ENCODE peak calls at places on chromosomes 6 and 20, in ten cellular contexts. O is cardiac muscle cell; B is mammary epithelial cell; Z is CD8-positive, alpha-beta memory T cell; N is fibroblast of lung; L is astrocyte of the spinal cord; F is ovary; D is body of pancreas; Q is small intestine; S is HCT116. X is an unnamed sample.

GRCh38 chr6:137043710-137044365 is 927 bp downstream of the IL20RA start:
- DNase-seq in D (peak), S (no peak), F (no peak), Z (no peak), L (peak), Q (peak), O (peak), B (peak), N (peak), X (peak)

GRCh38 chr6:152268846-152269442 is 368.2 kb downstream of the SYNE1 start:
- DNase-seq in Z (no peak), D (no peak), Q (no peak), S (no peak), B (peak), N (no peak), F (no peak), O (no peak), L (no peak), X (no peak)

GRCh38 chr6:151096255-151096612 is 143.5 kb upstream of the AKAP12 start:
- DNase-seq in L (no peak), B (no peak), Q (no peak), S (no peak), D (no peak), N (peak), Z (no peak), O (peak), F (no peak), X (no peak)

GRCh38 chr6:146851837-146852236 is 253.1 kb downstream of the ADGB start:
- DNase-seq in Q (no peak), L (peak), N (peak), B (peak), O (peak), F (no peak), D (no peak), Z (no peak), S (no peak), X (no peak)

GRCh38 chr6:48074368-48074767 is 36.6 kb downstream of the PTCHD4 start:
- DNase-seq in Z (no peak), S (no peak), N (peak), O (peak), B (no peak), F (no peak), D (no peak), L (peak), Q (no peak), X (no peak)

GRCh38 chr20:49313271-49313670 is 35.4 kb upstream of the ZNFX1 start:
- DNase-seq in O (no peak), N (no peak), F (no peak), Q (no peak), S (no peak), Z (no peak), D (no peak), B (no peak), L (no peak), X (no peak)

GRCh38 chr20:15020845-15021244 is 683.4 kb upstream of the FLRT3 start:
- DNase-seq in S (no peak), Z (no peak), L (no peak), F (no peak), O (no peak), Q (no peak), N (no peak), B (no peak), D (no peak), X (no peak)

GRCh38 chr6:125294925-125295324 is 6.8 kb downstream of the HDDC2 start:
- DNase-seq in N (no peak), S (no peak), D (no peak), F (no peak), Q (no peak), O (no peak), Z (no peak), L (no peak), B (no peak), X (no peak)

GRCh38 chr20:50460608-50461268 is 49.4 kb upstream of the PTPN1 start:
- DNase-seq in F (peak), S (peak), B (peak), Z (peak), N (peak), L (peak), D (peak), O (peak), Q (peak), X (peak)

GRCh38 chr20:49993301-49993751 is 10.5 kb downstream of the SNAI1 start:
- DNase-seq in O (no peak), Z (no peak), L (no peak), Q (no peak), S (no peak), D (no peak), B (no peak), F (no peak), N (peak), X (no peak)

GRCh38 chr6:39669943-39670342 is 55.3 kb downstream of the KIF6 start:
- DNase-seq in N (no peak), D (no peak), Z (no peak), F (no peak), L (peak), Q (no peak), S (no peak), B (no peak), O (no peak), X (no peak)

GRCh38 chr6:26012061-26012460 is 49.5 kb downstream of the TRIM38 start:
- DNase-seq in D (no peak), Z (no peak), B (no peak), N (no peak), S (no peak), O (no peak), F (no peak), Q (no peak), L (no peak), X (no peak)

GRCh38 chr6:41036601-41037000 is 2.4 kb downstream of the UNC5CL start:
- DNase-seq in B (peak), F (no peak), S (no peak), Z (no peak), Q (no peak), D (no peak), N (no peak), L (no peak), O (no peak), X (no peak)

GRCh38 chr6:6587696-6588063 is 840 bp upstream of the LY86 start:
- DNase-seq in O (no peak), Z (no peak), D (no peak), B (no peak), F (no peak), S (no peak), N (no peak), L (no peak), Q (no peak), X (no peak)

GRCh38 chr6:72286911-72287311 is 335.0 kb upstream of the KCNQ5 start:
- DNase-seq in D (no peak), Q (no peak), B (peak), N (peak), O (peak), Z (no peak), S (no peak), L (peak), F (no peak), X (no peak)

GRCh38 chr6:21354805-21355238 is 238.7 kb upstream of the SOX4 start:
- DNase-seq in Q (peak), L (peak), O (no peak), F (no peak), D (no peak), S (no peak), Z (no peak), N (no peak), B (peak), X (peak)

GRCh38 chr6:88843040-88843439 is 120.4 kb downstream of the RNGTT start:
- DNase-seq in B (no peak), N (peak), O (peak), F (no peak), Q (no peak), Z (no peak), L (peak), S (no peak), D (no peak), X (no peak)

GRCh38 chr6:31769684-31770371 is 7.3 kb downstream of the VWA7 start:
- DNase-seq in S (peak), B (peak), F (no peak), L (no peak), D (peak), Q (peak), Z (peak), N (peak), O (peak), X (peak)

GRCh38 chr6:73028124-73028766 is 197.1 kb downstream of the KHDC1L start:
- DNase-seq in S (no peak), B (no peak), D (no peak), Z (no peak), F (no peak), L (no peak), O (no peak), Q (no peak), N (no peak), X (no peak)

GRCh38 chr20:31641391-31641790 is 3.7 kb downstream of the COX4I2 start:
- DNase-seq in L (no peak), D (no peak), F (no peak), N (no peak), Z (no peak), S (no peak), O (no peak), Q (no peak), B (no peak), X (no peak)

GRCh38 chr6:35687658-35688604 is 784 bp downstream of the FKBP5 start:
- DNase-seq in O (peak), N (peak), B (peak), Z (peak), L (peak), D (peak), F (peak), S (peak), Q (peak), X (peak)

GRCh38 chr6:97885230-97885772 is 602.3 kb upstream of the MMS22L start:
- DNase-seq in Q (no peak), B (no peak), O (no peak), N (no peak), D (no peak), F (no peak), L (no peak), S (no peak), Z (no peak), X (no peak)

GRCh38 chr6:2971420-2972218 is at the start of gene SERPINB6:
- DNase-seq in O (peak), B (peak), Q (peak), Z (peak), D (peak), L (peak), S (no peak), N (peak), F (peak), X (peak)

GRCh38 chr20:5482791-5483190 is 166.0 kb upstream of the PROKR2 start:
- DNase-seq in O (peak), B (no peak), F (no peak), D (no peak), Z (no peak), N (peak), S (no peak), Q (peak), L (no peak), X (no peak)

GRCh38 chr6:10099648-10100047 is 315.2 kb downstream of the TFAP2A start:
- DNase-seq in L (no peak), N (no peak), D (peak), B (no peak), Z (no peak), F (no peak), Q (peak), O (no peak), S (no peak), X (no peak)
- H3K4me3 ChIP-seq in L (no peak), N (no peak), D (no peak), B (no peak), Z (no peak), F (no peak), Q (no peak), O (no peak), S (no peak), X (no peak)

DNA sequence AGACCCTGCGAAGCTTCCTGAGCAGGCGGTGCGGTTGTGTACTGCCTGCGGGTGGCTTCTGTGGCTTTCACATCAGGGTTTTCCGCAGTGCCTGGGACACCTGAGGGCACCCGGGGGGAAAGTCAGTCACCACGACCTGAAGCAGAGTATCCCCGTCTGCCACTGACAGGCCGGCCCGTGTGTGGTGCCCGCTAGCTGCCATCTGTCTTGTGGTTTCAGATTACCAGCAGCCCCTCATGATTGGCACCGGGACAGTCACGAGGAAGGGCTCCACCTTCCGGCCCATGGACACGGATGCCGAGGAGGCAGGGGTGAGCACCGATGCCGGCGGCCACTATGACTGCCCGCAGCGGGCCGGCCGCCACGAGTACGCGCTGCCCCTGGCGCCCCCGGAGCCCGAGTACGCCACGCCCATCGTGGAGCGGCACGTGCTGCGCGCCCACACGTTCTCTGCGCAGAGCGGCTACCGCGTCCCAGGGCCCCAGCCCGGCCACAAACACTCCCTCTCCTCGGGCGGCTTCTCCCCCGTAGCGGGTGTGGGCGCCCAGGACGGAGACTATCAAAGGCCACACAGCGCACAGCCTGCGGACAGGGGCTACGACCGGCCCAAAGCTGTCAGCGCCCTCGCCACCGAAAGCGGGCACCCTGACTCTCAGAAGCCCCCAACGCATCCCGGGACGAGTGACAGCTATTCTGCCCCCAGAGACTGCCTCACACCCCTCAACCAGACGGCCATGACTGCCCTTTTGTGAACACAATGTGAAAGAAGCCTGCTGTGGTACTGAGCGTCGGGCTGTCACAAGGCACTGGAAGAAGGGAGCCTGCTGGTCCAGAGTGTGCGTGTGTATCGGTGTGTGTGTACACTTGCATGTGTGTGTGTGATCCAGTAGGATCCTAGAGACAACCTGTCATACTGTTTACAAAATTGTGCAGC is 54.4 kb downstream of the GOPC start:
- DNase-seq in Q (no peak), F (peak), S (no peak), B (no peak), N (peak), O (peak), Z (peak), D (peak), L (peak), X (peak)
- H3K4me3 ChIP-seq in Q (peak), F (peak), S (no peak), B (no peak), N (no peak), O (no peak), Z (peak), D (no peak), L (peak), X (peak)

GRCh38 chr20:33731693-33732165 is at the start of gene ZNF341:
- DNase-seq in O (peak), Z (peak), F (peak), L (peak), D (peak), N (no peak), B (peak), Q (no peak), S (peak), X (peak)
- H3K4me3 ChIP-seq in O (peak), Z (peak), F (peak), L (peak), D (peak), N (peak), B (peak), Q (peak), S (peak), X (peak)

GRCh38 chr6:132530293-132530974 is 7.6 kb upstream of the TAAR9 start:
- DNase-seq in N (peak), L (peak), S (peak), D (peak), Z (peak), O (peak), F (peak), Q (peak), B (peak), X (peak)
- H3K4me3 ChIP-seq in N (no peak), L (no peak), S (peak), D (peak), Z (no peak), O (no peak), F (no peak), Q (no peak), B (peak), X (no peak)

GRCh38 chr6:24356310-24357035 is 1.4 kb downstream of the DCDC2 start:
- DNase-seq in D (no peak), B (no peak), Q (no peak), Z (no peak), F (no peak), L (no peak), S (no peak), O (no peak), N (no peak), X (no peak)

GRCh38 chr6:24358219-24358821 is 461 bp upstream of the DCDC2 start:
- DNase-seq in N (no peak), B (no peak), L (no peak), Z (no peak), F (peak), Q (no peak), O (no peak), S (no peak), D (peak), X (no peak)

GRCh38 chr6:24359640-24360454 is 2.0 kb upstream of the DCDC2 start:
- DNase-seq in F (peak), Z (peak), N (peak), B (peak), L (peak), Q (peak), O (peak), D (peak), S (peak), X (peak)

GRCh38 chr6:24355422-24355821 is 2.4 kb downstream of the DCDC2 start:
- DNase-seq in F (no peak), N (no peak), D (no peak), S (no peak), B (no peak), Q (no peak), O (no peak), L (no peak), Z (no peak), X (no peak)

GRCh38 chr6:24357336-24358218 is at the start of gene DCDC2:
- DNase-seq in Q (peak), S (no peak), N (peak), Z (peak), O (peak), B (peak), F (peak), L (no peak), D (peak), X (no peak)
- H3K4me3 ChIP-seq in Q (peak), S (no peak), N (no peak), Z (peak), O (peak), B (peak), F (peak), L (peak), D (peak), X (no peak)

DNA sequence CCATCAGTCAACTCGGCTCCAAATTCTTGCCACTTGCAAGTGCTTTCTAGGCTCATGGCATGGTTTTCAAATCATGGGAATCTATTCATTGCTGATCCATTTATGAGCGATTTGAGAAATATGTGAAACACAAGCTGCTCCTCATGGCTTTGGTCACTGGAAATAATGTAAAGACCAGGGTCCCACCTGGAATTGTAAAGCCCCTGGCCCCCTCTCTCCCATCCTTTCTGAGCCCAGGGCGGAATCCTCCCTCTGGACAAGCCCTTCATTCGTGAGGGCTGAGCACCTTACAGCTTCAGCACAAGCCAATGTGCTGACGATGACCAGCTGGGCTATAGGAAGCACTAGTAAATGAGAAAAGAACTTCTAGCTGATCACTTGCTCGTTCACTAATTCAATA is 96.0 kb downstream of the RNASET2 start:
- DNase-seq in S (no peak), D (no peak), Q (no peak), B (no peak), N (no peak), F (no peak), O (no peak), L (no peak), Z (no peak), X (no peak)
- H3K4me3 ChIP-seq in S (no peak), D (no peak), Q (no peak), B (no peak), N (no peak), F (no peak), O (no peak), L (no peak), Z (no peak), X (no peak)

GRCh38 chr6:47031656-47032055 is 10.5 kb downstream of the ADGRF1 start:
- DNase-seq in Q (no peak), N (no peak), O (no peak), B (no peak), Z (no peak), S (no peak), D (no peak), L (no peak), F (no peak), X (no peak)

GRCh38 chr6:47027315-47027714 is 14.8 kb downstream of the ADGRF1 start:
- DNase-seq in L (no peak), Q (no peak), Z (no peak), S (no peak), B (no peak), F (no peak), D (no peak), O (no peak), N (no peak), X (no peak)

GRCh38 chr6:47026679-47027078 is 15.5 kb downstream of the ADGRF1 start:
- DNase-seq in B (no peak), L (no peak), D (no peak), Q (no peak), N (no peak), O (no peak), Z (no peak), F (no peak), S (no peak), X (no peak)

GRCh38 chr6:47029865-47030561 is 12.1 kb downstream of the ADGRF1 start:
- DNase-seq in Q (no peak), S (no peak), D (no peak), F (no peak), N (no peak), O (no peak), Z (no peak), L (no peak), B (no peak), X (no peak)

GRCh38 chr6:47028835-47029360 is 13.2 kb downstream of the ADGRF1 start:
- DNase-seq in Q (no peak), L (no peak), Z (no peak), O (no peak), N (no peak), S (no peak), D (no peak), B (no peak), F (no peak), X (no peak)
- H3K4me3 ChIP-seq in Q (no peak), L (no peak), Z (no peak), O (no peak), N (no peak), S (no peak), D (no peak), B (no peak), F (no peak), X (no peak)